ENCODE peak calls at places on chromosome 6, in ten cellular contexts. U, B, N, Q, P, M, E, J, C and I are unnamed samples.

GRCh38 chr6:130406935-130407532 is 41.2 kb downstream of the TMEM200A start:
- DNase-seq in U (no peak), C (no peak), B (no peak), M (no peak), P (peak), Q (no peak), N (no peak), J (no peak), E (no peak), I (no peak)

GRCh38 chr6:42093582-42094329 is 43.4 kb downstream of the TAF8 start:
- DNase-seq in C (no peak), N (peak), J (no peak), B (no peak), E (no peak), M (no peak), U (no peak), P (no peak), Q (no peak), I (no peak)

GRCh38 chr6:20919677-20920385 is 385.6 kb downstream of the CDKAL1 start:
- DNase-seq in Q (no peak), J (no peak), E (peak), P (no peak), B (no peak), U (no peak), M (no peak), N (no peak), C (no peak), I (no peak)

GRCh38 chr6:138017156-138017757 is 90.0 kb downstream of the PERP start:
- DNase-seq in M (no peak), N (no peak), Q (no peak), J (no peak), U (no peak), C (no peak), E (peak), P (peak), B (no peak), I (no peak)

GRCh38 chr6:2739335-2739734 is 11.4 kb downstream of the MYLK4 start:
- DNase-seq in C (no peak), Q (no peak), M (no peak), P (no peak), E (peak), B (peak), J (no peak), N (no peak), U (no peak), I (no peak)

GRCh38 chr6:130671119-130672104 is 155.8 kb upstream of the SMLR1 start:
- DNase-seq in M (no peak), B (no peak), J (no peak), P (peak), E (no peak), N (no peak), C (no peak), Q (peak), U (no peak), I (no peak)

GRCh38 chr6:105835373-105835772 is 250.8 kb upstream of the PRDM1 start:
- DNase-seq in J (no peak), Q (no peak), B (peak), M (no peak), E (peak), U (peak), P (no peak), C (peak), N (no peak), I (no peak)

GRCh38 chr6:153858529-153858928 is 180.5 kb upstream of the OPRM1 start:
- DNase-seq in P (no peak), B (no peak), N (no peak), Q (no peak), E (no peak), J (no peak), C (no peak), U (no peak), M (no peak), I (no peak)

GRCh38 chr6:113352029-113352801 is 504.9 kb upstream of the MARCKS start:
- DNase-seq in E (peak), U (peak), C (no peak), N (peak), B (peak), P (peak), J (no peak), M (no peak), Q (no peak), I (no peak)

GRCh38 chr6:110066091-110066490 is 88.0 kb downstream of the GPR6 start:
- DNase-seq in E (no peak), C (no peak), M (no peak), N (no peak), J (no peak), U (no peak), P (no peak), Q (no peak), B (no peak), I (no peak)

GRCh38 chr6:150093397-150093796 is 24.5 kb upstream of the ULBP3 start:
- DNase-seq in E (no peak), N (no peak), C (no peak), U (no peak), M (no peak), Q (no peak), P (no peak), J (no peak), B (no peak), I (no peak)

GRCh38 chr6:156881687-156882629 is 104.8 kb downstream of the ARID1B start:
- DNase-seq in Q (no peak), B (no peak), M (no peak), J (no peak), U (no peak), P (no peak), C (peak), E (no peak), N (no peak), I (no peak)

GRCh38 chr6:117143647-117144046 is 121.7 kb upstream of the VGLL2 start:
- DNase-seq in C (no peak), P (no peak), Q (no peak), M (no peak), J (no peak), N (no peak), B (no peak), E (no peak), U (no peak), I (no peak)

GRCh38 chr6:52990342-52990741 is 4.7 kb downstream of the GSTA4 start:
- DNase-seq in N (peak), Q (no peak), U (peak), E (no peak), C (no peak), P (no peak), M (no peak), J (no peak), B (peak), I (no peak)

GRCh38 chr6:52994031-52994788 is 874 bp downstream of the GSTA4 start:
- DNase-seq in B (peak), E (peak), J (no peak), C (no peak), P (peak), M (no peak), N (peak), Q (peak), U (no peak), I (no peak)

GRCh38 chr6:52993461-52993860 is 1.6 kb downstream of the GSTA4 start:
- DNase-seq in P (peak), M (no peak), N (no peak), U (no peak), C (no peak), J (no peak), Q (no peak), E (peak), B (peak), I (no peak)

GRCh38 chr6:52994789-52995078 is 350 bp downstream of the GSTA4 start:
- DNase-seq in J (peak), U (no peak), P (no peak), M (no peak), N (peak), C (no peak), B (no peak), E (no peak), Q (peak), I (peak)

DNA sequence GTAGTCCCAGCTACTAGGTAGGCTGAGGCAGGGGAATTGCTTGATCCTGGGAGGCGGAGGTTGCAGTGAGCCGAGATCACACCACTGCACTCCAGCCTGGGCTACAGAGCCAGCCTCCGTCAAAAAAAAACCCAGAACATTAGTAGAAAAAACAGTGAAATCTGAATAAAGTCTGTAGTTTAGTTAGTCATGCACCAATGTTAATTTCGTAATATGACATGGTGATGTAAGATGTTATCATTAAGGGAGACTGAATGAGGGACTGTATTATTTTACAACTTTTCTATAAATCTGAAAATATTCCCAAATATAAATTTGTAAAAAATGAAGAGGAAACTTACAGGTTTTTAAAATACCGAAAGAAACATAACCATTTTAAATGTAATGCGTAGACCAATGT is 2.1 kb downstream of the GSTA4 start:
- DNase-seq in C (no peak), U (no peak), B (peak), E (no peak), J (no peak), Q (no peak), P (peak), M (no peak), N (no peak), I (no peak)
- H3K4me3 ChIP-seq in C (no peak), U (no peak), B (no peak), E (peak), J (no peak), Q (no peak), P (no peak), M (peak), N (no peak), I (no peak)

GRCh38 chr6:159039885-159040258 is 4.9 kb downstream of the TAGAP start:
- DNase-seq in U (no peak), M (no peak), J (no peak), P (no peak), E (no peak), C (no peak), N (no peak), B (no peak), Q (no peak), I (no peak)
- H3K4me3 ChIP-seq in U (no peak), M (peak), J (no peak), P (no peak), E (no peak), C (peak), N (no peak), B (no peak), Q (no peak), I (no peak)

DNA sequence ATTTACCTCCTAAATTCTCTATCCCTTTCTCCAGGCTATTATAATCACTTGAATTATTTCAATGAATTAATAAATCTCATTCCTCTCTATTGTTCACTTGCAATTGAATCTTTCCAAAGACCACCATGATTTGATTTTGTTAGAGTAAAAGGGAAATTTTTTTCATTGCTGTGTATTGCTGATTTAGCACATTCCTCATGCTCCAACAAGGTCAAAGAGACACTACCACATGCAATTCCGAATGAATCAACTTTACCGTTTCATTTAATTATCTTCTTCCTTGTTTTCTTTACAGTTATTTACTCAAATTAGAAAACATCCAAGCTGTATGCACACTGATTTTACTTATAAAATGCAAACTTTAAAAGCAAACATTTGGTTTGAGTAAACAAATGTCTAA is 999 bp downstream of the KIAA0408 start:
- DNase-seq in C (no peak), U (no peak), E (no peak), Q (no peak), M (no peak), N (no peak), P (no peak), J (no peak), B (no peak), I (no peak)
- H3K4me3 ChIP-seq in C (no peak), U (no peak), E (no peak), Q (no peak), M (peak), N (no peak), P (no peak), J (no peak), B (no peak), I (no peak)

GRCh38 chr6:45447721-45448120 is 70.0 kb upstream of the SUPT3H start:
- DNase-seq in J (no peak), Q (no peak), C (no peak), U (no peak), B (no peak), E (peak), P (no peak), N (no peak), M (no peak), I (no peak)

GRCh38 chr6:45447005-45447404 is 69.3 kb upstream of the SUPT3H start:
- DNase-seq in C (no peak), J (no peak), B (no peak), M (no peak), E (peak), N (no peak), Q (no peak), U (no peak), P (no peak), I (no peak)

GRCh38 chr6:45450801-45451200 is 73.1 kb upstream of the SUPT3H start:
- DNase-seq in P (no peak), B (no peak), Q (no peak), J (no peak), M (no peak), N (no peak), U (no peak), C (no peak), E (no peak), I (no peak)

GRCh38 chr6:45450132-45450531 is 72.4 kb upstream of the SUPT3H start:
- DNase-seq in N (no peak), U (no peak), M (no peak), Q (no peak), J (no peak), B (no peak), C (no peak), E (no peak), P (no peak), I (no peak)

DNA sequence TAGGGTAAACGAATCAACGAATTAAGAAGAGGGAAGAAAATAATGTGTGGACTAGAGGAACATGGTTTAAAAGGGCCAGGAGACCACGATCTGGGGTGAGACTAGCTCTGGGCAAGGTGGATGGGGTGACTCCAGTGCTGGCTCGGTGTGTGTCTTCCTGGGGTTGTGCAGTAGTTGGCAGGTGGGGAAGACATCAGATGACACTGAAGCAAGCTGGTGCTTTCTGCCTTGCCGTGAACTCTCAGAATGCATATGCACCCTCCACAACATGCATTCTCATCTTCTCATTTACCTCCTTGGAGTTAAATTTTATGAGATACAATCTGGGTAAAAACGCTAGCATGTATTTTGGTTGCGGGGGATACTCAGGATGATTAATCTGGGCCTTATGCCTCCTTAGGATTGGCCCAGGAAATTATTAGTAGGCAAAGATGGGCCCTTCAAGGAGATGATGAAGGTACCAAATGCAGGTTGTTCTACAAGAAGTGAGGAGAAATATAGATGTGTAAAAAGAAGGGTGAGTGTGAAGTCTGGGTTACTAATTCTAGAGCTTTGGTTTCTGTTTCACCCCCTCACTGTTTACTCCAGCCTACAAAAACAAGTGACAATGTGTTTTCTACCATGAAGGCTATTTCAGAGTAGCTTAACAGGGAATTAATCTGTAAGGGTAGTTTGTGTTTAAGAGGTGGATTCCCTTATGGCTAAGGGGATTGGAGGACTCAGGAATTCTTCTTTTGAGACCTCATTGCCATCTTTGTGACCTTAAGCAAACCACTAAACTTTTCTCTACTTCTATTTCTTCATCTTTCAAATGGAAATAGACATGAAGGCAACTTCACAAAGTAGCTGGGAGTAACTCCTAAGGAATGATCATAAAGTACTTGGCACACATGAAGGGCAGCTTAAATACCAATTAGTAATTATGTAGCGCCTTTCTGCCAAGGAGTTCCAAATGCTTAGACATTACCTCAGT is 71.0 kb upstream of the SUPT3H start:
- DNase-seq in U (no peak), B (peak), C (no peak), E (no peak), P (no peak), M (no peak), J (no peak), N (no peak), Q (no peak), I (no peak)
- H3K4me3 ChIP-seq in U (no peak), B (no peak), C (no peak), E (no peak), P (no peak), M (no peak), J (no peak), N (no peak), Q (no peak), I (no peak)